ENCODE peak calls at places on chromosomes 3 and 15, in seven cellular contexts. One of them, this sample, is unnamed. For H3K27me3, the result is how much of the 10 kb centered on the place peaks cover.

GRCh38 chr15:66016199-66016598 is 146.9 kb downstream of the RAB11A start:
- DNase-seq in A673: no peak
- DNase-seq in ovary: no peak
- DNase-seq in hepatocyte: no peak
- DNase-seq in sigmoid colon: no peak
- DNase-seq in heart left ventricle: no peak
- DNase-seq in fibroblast of lung: no peak
- DNase-seq in this sample: no peak

GRCh38 chr3:31196881-31197364 is 302.5 kb upstream of the GADL1 start:
- DNase-seq in A673: no peak
- DNase-seq in ovary: no peak
- DNase-seq in hepatocyte: peak
- DNase-seq in sigmoid colon: no peak
- DNase-seq in heart left ventricle: peak
- DNase-seq in fibroblast of lung: peak
- DNase-seq in this sample: peak

GRCh38 chr3:166123576-166123975 is 286.4 kb upstream of the BCHE start:
- DNase-seq in A673: peak
- DNase-seq in ovary: no peak
- DNase-seq in hepatocyte: no peak
- DNase-seq in sigmoid colon: no peak
- DNase-seq in heart left ventricle: no peak
- DNase-seq in fibroblast of lung: peak
- DNase-seq in this sample: peak

GRCh38 chr15:68208136-68208535 is 3.0 kb upstream of the CALML4 start:
- DNase-seq in A673: no peak
- DNase-seq in ovary: no peak
- DNase-seq in hepatocyte: no peak
- DNase-seq in sigmoid colon: peak
- DNase-seq in heart left ventricle: no peak
- DNase-seq in fibroblast of lung: no peak
- DNase-seq in this sample: no peak

GRCh38 chr3:1439395-1439794 is 346.6 kb downstream of the CNTN6 start:
- DNase-seq in A673: peak
- DNase-seq in ovary: no peak
- DNase-seq in hepatocyte: peak
- DNase-seq in sigmoid colon: no peak
- DNase-seq in heart left ventricle: no peak
- DNase-seq in fibroblast of lung: no peak
- DNase-seq in this sample: no peak

GRCh38 chr3:96182756-96183155 is 631.6 kb upstream of the EPHA6 start:
- DNase-seq in A673: no peak
- DNase-seq in ovary: no peak
- DNase-seq in hepatocyte: no peak
- DNase-seq in sigmoid colon: no peak
- DNase-seq in heart left ventricle: no peak
- DNase-seq in fibroblast of lung: peak
- DNase-seq in this sample: peak

GRCh38 chr15:101407439-101407838 is 82.1 kb downstream of the PCSK6 start:
- DNase-seq in A673: no peak
- DNase-seq in ovary: no peak
- DNase-seq in hepatocyte: no peak
- DNase-seq in sigmoid colon: no peak
- DNase-seq in heart left ventricle: no peak
- DNase-seq in fibroblast of lung: no peak
- DNase-seq in this sample: no peak

GRCh38 chr3:170154569-170155143 is 26.9 kb downstream of the PHC3 start:
- DNase-seq in A673: no peak
- DNase-seq in ovary: no peak
- DNase-seq in hepatocyte: no peak
- DNase-seq in sigmoid colon: no peak
- DNase-seq in heart left ventricle: no peak
- DNase-seq in fibroblast of lung: no peak
- DNase-seq in this sample: no peak

GRCh38 chr15:71096676-71097075 is 18.6 kb upstream of the THSD4 start:
- DNase-seq in A673: no peak
- DNase-seq in ovary: no peak
- DNase-seq in hepatocyte: no peak
- DNase-seq in sigmoid colon: no peak
- DNase-seq in heart left ventricle: no peak
- DNase-seq in fibroblast of lung: peak
- DNase-seq in this sample: peak
- H3K27ac ChIP-seq in A673: no peak
- H3K27ac ChIP-seq in ovary: no peak
- H3K27ac ChIP-seq in hepatocyte: no peak
- H3K27ac ChIP-seq in sigmoid colon: no peak
- H3K27ac ChIP-seq in heart left ventricle: no peak
- H3K27ac ChIP-seq in fibroblast of lung: no peak
- H3K27ac ChIP-seq in this sample: peak

GRCh38 chr3:58352624-58353023 is 19.9 kb downstream of the PXK start:
- DNase-seq in A673: no peak
- DNase-seq in ovary: no peak
- DNase-seq in hepatocyte: no peak
- DNase-seq in sigmoid colon: no peak
- DNase-seq in heart left ventricle: no peak
- DNase-seq in fibroblast of lung: no peak
- DNase-seq in this sample: no peak

GRCh38 chr3:58349792-58350626 is 17.3 kb downstream of the PXK start:
- DNase-seq in A673: no peak
- DNase-seq in ovary: no peak
- DNase-seq in hepatocyte: no peak
- DNase-seq in sigmoid colon: no peak
- DNase-seq in heart left ventricle: no peak
- DNase-seq in fibroblast of lung: no peak
- DNase-seq in this sample: no peak

GRCh38 chr3:58350627-58351013 is 17.9 kb downstream of the PXK start:
- DNase-seq in A673: no peak
- DNase-seq in ovary: no peak
- DNase-seq in hepatocyte: no peak
- DNase-seq in sigmoid colon: no peak
- DNase-seq in heart left ventricle: no peak
- DNase-seq in fibroblast of lung: peak
- DNase-seq in this sample: no peak

GRCh38 chr3:58353722-58354553 is 21.2 kb downstream of the PXK start:
- DNase-seq in A673: no peak
- DNase-seq in ovary: no peak
- DNase-seq in hepatocyte: no peak
- DNase-seq in sigmoid colon: no peak
- DNase-seq in heart left ventricle: no peak
- DNase-seq in fibroblast of lung: no peak
- DNase-seq in this sample: no peak

DNA sequence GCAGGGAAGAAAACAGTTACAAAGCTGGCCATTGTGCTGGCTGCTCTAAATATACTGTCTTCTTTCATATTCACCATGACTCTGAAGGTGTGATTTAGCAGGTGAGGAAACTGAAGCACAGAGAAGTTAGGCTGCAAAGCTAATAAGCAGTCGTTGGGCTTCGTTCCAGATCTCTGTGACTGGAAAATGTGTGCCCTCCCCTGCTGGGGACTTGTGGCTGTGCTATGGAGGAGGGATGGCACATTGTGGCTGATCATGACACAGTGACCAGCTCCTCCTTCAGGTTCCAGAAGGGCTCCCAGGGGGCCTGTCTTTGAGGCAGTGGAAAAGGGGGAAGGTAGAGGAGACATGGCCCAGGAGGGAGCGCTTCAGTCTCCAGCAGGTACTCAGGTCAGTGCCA is 19.2 kb downstream of the PXK start:
- DNase-seq in A673: peak
- DNase-seq in ovary: no peak
- DNase-seq in hepatocyte: no peak
- DNase-seq in sigmoid colon: no peak
- DNase-seq in heart left ventricle: no peak
- DNase-seq in fibroblast of lung: no peak
- DNase-seq in this sample: no peak
- TF ChIP-seq CTCF in A673: no peak
- TF ChIP-seq CTCF in ovary: no peak
- TF ChIP-seq CTCF in hepatocyte: no peak
- TF ChIP-seq CTCF in sigmoid colon: no peak
- TF ChIP-seq CTCF in heart left ventricle: no peak
- TF ChIP-seq CTCF in fibroblast of lung: no peak
- TF ChIP-seq CTCF in this sample: no peak

DNA sequence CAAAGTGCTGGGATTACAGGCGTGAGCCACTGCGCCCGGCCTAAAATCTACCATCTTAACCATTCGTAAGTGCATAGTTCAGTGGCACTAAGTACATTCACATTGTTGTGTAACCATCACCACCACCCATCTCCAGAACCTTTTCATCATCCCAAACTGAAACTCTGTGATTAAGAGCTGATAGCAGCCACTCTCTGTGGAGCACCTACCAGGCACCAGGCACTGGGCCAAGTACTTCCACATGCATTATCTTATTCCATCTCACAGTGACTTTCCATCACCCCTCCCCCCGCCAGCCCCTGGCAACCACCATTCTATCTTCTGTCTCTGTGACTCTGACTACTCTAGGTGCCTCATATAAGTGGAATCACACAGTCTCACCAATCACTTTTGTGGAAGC is 2.3 kb upstream of the INSYN1 start:
- DNase-seq in A673: peak
- DNase-seq in ovary: no peak
- DNase-seq in hepatocyte: no peak
- DNase-seq in sigmoid colon: no peak
- DNase-seq in heart left ventricle: no peak
- DNase-seq in fibroblast of lung: no peak
- DNase-seq in this sample: no peak
- H3K27me3 ChIP-seq in A673: under half
- H3K27me3 ChIP-seq in ovary: under half
- H3K27me3 ChIP-seq in hepatocyte: half or more
- H3K27me3 ChIP-seq in sigmoid colon: under half
- H3K27me3 ChIP-seq in heart left ventricle: under half
- H3K27me3 ChIP-seq in fibroblast of lung: under half
- H3K27me3 ChIP-seq in this sample: half or more

DNA sequence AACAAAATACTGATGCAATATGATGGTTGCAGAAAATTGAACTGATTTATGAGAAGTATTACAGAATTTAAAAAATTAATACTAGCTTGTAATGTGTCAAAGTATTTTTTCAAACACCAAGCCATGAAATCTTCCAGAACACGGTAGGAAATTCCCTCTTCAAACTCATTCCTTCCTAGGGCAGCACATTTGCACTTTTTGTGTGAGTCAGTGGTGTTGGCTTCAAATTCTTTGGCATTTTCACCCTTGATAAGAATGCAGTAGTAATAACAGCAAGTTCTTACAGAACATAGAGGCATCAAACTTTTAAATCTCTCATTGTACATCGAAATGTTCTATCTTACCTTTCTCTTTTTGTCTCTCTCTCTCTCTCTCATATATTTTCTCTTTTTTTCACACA is 191.8 kb downstream of the CGGBP1 start:
- DNase-seq in A673: no peak
- DNase-seq in ovary: no peak
- DNase-seq in hepatocyte: no peak
- DNase-seq in sigmoid colon: no peak
- DNase-seq in heart left ventricle: no peak
- DNase-seq in fibroblast of lung: peak
- DNase-seq in this sample: no peak
- H3K27ac ChIP-seq in A673: no peak
- H3K27ac ChIP-seq in ovary: no peak
- H3K27ac ChIP-seq in hepatocyte: no peak
- H3K27ac ChIP-seq in sigmoid colon: no peak
- H3K27ac ChIP-seq in heart left ventricle: no peak
- H3K27ac ChIP-seq in fibroblast of lung: no peak
- H3K27ac ChIP-seq in this sample: no peak

GRCh38 chr3:113275876-113276580 is 64.7 kb downstream of the BOC start:
- DNase-seq in A673: peak
- DNase-seq in ovary: peak
- DNase-seq in hepatocyte: no peak
- DNase-seq in sigmoid colon: peak
- DNase-seq in heart left ventricle: no peak
- DNase-seq in fibroblast of lung: peak
- DNase-seq in this sample: no peak
- TF ChIP-seq CTCF in A673: peak
- TF ChIP-seq CTCF in ovary: no peak
- TF ChIP-seq CTCF in hepatocyte: no peak
- TF ChIP-seq CTCF in sigmoid colon: peak
- TF ChIP-seq CTCF in heart left ventricle: no peak
- TF ChIP-seq CTCF in fibroblast of lung: peak
- TF ChIP-seq CTCF in this sample: no peak

GRCh38 chr3:184679056-184679502 is 32.8 kb downstream of the MAGEF1 start:
- DNase-seq in A673: peak
- DNase-seq in ovary: peak
- DNase-seq in hepatocyte: peak
- DNase-seq in sigmoid colon: peak
- DNase-seq in heart left ventricle: peak
- DNase-seq in fibroblast of lung: no peak
- DNase-seq in this sample: no peak
- H3K27me3 ChIP-seq in A673: under half
- H3K27me3 ChIP-seq in ovary: under half
- H3K27me3 ChIP-seq in hepatocyte: under half
- H3K27me3 ChIP-seq in sigmoid colon: under half
- H3K27me3 ChIP-seq in heart left ventricle: under half
- H3K27me3 ChIP-seq in fibroblast of lung: under half
- H3K27me3 ChIP-seq in this sample: under half

GRCh38 chr3:157131861-157132260 is 28.1 kb downstream of the CCNL1 start:
- DNase-seq in A673: no peak
- DNase-seq in ovary: no peak
- DNase-seq in hepatocyte: no peak
- DNase-seq in sigmoid colon: no peak
- DNase-seq in heart left ventricle: no peak
- DNase-seq in fibroblast of lung: peak
- DNase-seq in this sample: peak
- H3K27ac ChIP-seq in A673: no peak
- H3K27ac ChIP-seq in ovary: no peak
- H3K27ac ChIP-seq in hepatocyte: peak
- H3K27ac ChIP-seq in sigmoid colon: no peak
- H3K27ac ChIP-seq in heart left ventricle: no peak
- H3K27ac ChIP-seq in fibroblast of lung: no peak
- H3K27ac ChIP-seq in this sample: peak

DNA sequence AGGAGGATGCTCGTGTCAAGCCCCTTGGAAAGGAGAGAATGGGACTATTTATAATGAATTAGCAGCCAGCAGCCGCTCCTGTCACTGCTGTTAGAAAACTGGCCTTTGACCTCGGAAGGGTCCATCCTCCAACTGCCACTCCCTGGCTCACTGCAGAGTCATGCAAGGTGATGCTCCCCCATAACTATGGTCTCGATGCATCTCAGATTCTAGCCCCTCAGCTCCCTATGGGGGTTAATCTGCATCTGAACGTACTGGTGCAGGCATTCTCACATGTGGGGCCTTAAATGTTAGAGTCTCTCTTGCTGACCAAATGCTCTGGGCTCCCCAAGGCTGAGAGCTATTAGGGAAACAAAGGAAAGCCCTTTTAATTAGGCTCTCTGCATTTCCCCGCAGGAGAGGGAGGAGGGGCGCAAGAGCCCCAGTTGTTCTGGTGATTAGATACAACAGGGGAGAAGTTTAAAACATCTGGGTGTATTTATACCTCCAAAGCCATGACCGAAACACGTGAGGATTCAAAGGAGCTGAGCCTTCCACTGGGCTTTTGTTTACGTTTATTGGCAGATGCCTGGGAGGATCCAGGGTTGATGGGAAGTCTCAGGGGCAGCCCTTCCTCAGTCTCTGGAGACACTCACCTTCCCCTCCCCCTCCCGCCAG is 182.5 kb downstream of the OPA1 start:
- DNase-seq in A673: no peak
- DNase-seq in ovary: no peak
- DNase-seq in hepatocyte: no peak
- DNase-seq in sigmoid colon: peak
- DNase-seq in heart left ventricle: no peak
- DNase-seq in fibroblast of lung: no peak
- DNase-seq in this sample: no peak
- TF ChIP-seq CTCF in A673: no peak
- TF ChIP-seq CTCF in ovary: no peak
- TF ChIP-seq CTCF in hepatocyte: no peak
- TF ChIP-seq CTCF in sigmoid colon: no peak
- TF ChIP-seq CTCF in heart left ventricle: no peak
- TF ChIP-seq CTCF in fibroblast of lung: no peak
- TF ChIP-seq CTCF in this sample: no peak